ENCODE peak calls at places on chromosomes 6 and 20, in four cellular contexts. K is NT2/D1, L is IMR-90, H is left ventricle myocardium inferior. S is an unnamed sample. For H3K36me3 and H3K4me1, the result is how much of the 10 kb centered on the place peaks cover.

GRCh38 chr6:76684881-76685280 is 612.4 kb upstream of the IMPG1 start:
- DNase-seq in L (peak), H (no peak), K (peak), S (no peak)

GRCh38 chr6:116876635-116877611 is at the start of gene RFX6:
- DNase-seq in K (no peak), H (no peak), L (no peak), S (no peak)

GRCh38 chr6:1903780-1904493 is 294.2 kb downstream of the FOXC1 start:
- DNase-seq in L (no peak), H (no peak), K (no peak), S (no peak)

GRCh38 chr6:100255701-100256100 is 209.0 kb downstream of the SIM1 start:
- DNase-seq in L (no peak), K (no peak), H (no peak), S (no peak)

GRCh38 chr6:147508073-147508870 is at the start of gene SAMD5:
- DNase-seq in H (peak), L (peak), K (no peak), S (no peak)

GRCh38 chr6:25359191-25359861 is 80.2 kb downstream of the CARMIL1 start:
- DNase-seq in K (no peak), L (peak), H (peak), S (no peak)

GRCh38 chr20:4726710-4727391 is 5.1 kb downstream of the PRND start:
- DNase-seq in L (peak), H (no peak), K (no peak), S (no peak)

GRCh38 chr6:102670756-102671155 is 1277.2 kb downstream of the GRIK2 start:
- DNase-seq in H (no peak), K (no peak), L (no peak), S (no peak)

GRCh38 chr6:139030539-139030938 is 2.0 kb downstream of the ABRACL start:
- DNase-seq in H (no peak), L (no peak), K (no peak), S (no peak)

GRCh38 chr20:8067082-8067481 is 47.5 kb upstream of the TMX4 start:
- DNase-seq in H (no peak), K (no peak), L (no peak), S (no peak)

GRCh38 chr6:158328446-158328845 is 16.2 kb downstream of the TULP4 start:
- DNase-seq in L (no peak), K (no peak), H (no peak), S (no peak)

GRCh38 chr6:151044465-151045441 is 179.3 kb downstream of the MTHFD1L start:
- DNase-seq in H (peak), K (no peak), L (peak), S (peak)

GRCh38 chr6:209432-210103 is 82.7 kb upstream of the DUSP22 start:
- DNase-seq in H (no peak), K (no peak), L (no peak), S (no peak)

GRCh38 chr6:87697581-87698552 is 4.2 kb downstream of the AKIRIN2 start:
- DNase-seq in K (no peak), L (peak), H (no peak), S (no peak)

GRCh38 chr6:146578054-146578453 is 20.7 kb upstream of the ADGB start:
- DNase-seq in H (no peak), L (peak), K (no peak), S (no peak)

GRCh38 chr6:136767103-136767502 is 25.2 kb downstream of the MAP3K5 start:
- DNase-seq in H (no peak), L (no peak), K (no peak), S (no peak)

GRCh38 chr6:157954150-157955117 is 27.2 kb upstream of the SYNJ2 start:
- DNase-seq in H (no peak), K (no peak), L (peak), S (no peak)

GRCh38 chr6:69827491-69827890 is 30.7 kb upstream of the LMBRD1 start:
- DNase-seq in H (no peak), K (no peak), L (peak), S (no peak)

GRCh38 chr6:3022765-3023662 is 23.3 kb downstream of the NQO2 start:
- DNase-seq in K (no peak), L (no peak), H (no peak), S (no peak)

GRCh38 chr20:29408034-29408695 is 1849.3 kb upstream of the DEFB115 start:
- DNase-seq in L (no peak), H (no peak), K (no peak), S (no peak)

GRCh38 chr6:3776881-3777507 is 25.5 kb upstream of the PXDC1 start:
- DNase-seq in H (no peak), L (no peak), K (no peak), S (no peak)

GRCh38 chr6:98343004-98343403 is 491.4 kb upstream of the POU3F2 start:
- DNase-seq in H (no peak), K (no peak), L (no peak), S (no peak)

GRCh38 chr6:117072781-117073180 is 192.6 kb upstream of the VGLL2 start:
- DNase-seq in K (peak), L (no peak), H (no peak), S (no peak)

GRCh38 chr6:26412954-26413353 is 10.9 kb downstream of the BTN3A1 start:
- DNase-seq in K (no peak), H (no peak), L (no peak), S (no peak)

GRCh38 chr6:26415036-26415614 is 13.1 kb downstream of the BTN3A1 start:
- DNase-seq in H (no peak), L (no peak), K (no peak), S (no peak)

GRCh38 chr6:26414281-26414680 is 12.2 kb downstream of the BTN3A1 start:
- DNase-seq in K (no peak), H (no peak), L (no peak), S (no peak)

GRCh38 chr6:26416288-26416687 is 14.2 kb downstream of the BTN3A1 start:
- DNase-seq in H (no peak), L (no peak), K (no peak), S (no peak)

DNA sequence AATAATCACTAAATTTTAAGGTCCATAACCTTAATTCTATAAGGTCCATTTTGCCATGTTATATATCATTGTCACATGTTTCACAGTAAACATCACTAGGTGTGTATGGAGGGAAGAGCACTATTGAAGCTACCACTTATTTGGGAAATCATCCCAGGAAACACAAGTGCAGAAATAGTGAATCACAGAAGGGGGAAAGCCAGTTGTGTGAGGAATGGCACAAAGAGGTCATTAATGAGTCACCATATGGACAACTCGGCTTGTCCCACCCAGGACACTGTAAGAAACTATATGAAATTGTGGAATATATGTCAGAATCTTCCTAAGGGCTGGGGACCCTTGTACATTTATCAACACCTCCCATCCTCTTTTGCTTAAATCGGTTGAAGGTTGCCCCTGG is 13.7 kb downstream of the BTN3A1 start:
- DNase-seq in H (no peak), K (no peak), L (peak), S (no peak)
- H3K4me3 ChIP-seq in H (no peak), K (no peak), L (no peak), S (no peak)

DNA sequence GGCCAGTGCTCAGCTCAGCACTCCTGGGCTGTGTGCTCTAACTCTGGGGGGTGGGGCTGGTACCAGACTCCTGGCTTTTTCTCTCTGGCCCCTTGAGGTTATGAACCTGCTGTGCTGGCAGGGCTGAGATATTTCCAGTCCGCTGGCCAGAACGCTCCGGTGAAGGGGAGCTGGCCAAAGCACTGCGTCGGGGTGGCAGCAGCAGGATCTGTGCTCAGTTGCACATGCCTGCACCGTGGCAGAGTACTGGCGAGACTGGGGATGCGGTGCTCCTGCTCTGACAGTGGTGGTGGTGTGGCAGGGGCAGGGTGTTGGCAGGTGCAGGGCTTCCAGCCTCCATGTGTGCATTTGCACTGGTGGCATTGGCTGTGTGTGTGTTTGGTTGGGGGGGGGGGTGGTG is 374.4 kb downstream of the PHF3 start:
- DNase-seq in K (no peak), H (no peak), L (no peak), S (no peak)
- H3K36me3 ChIP-seq in K (under half), H (under half), L (under half), S (under half)

DNA sequence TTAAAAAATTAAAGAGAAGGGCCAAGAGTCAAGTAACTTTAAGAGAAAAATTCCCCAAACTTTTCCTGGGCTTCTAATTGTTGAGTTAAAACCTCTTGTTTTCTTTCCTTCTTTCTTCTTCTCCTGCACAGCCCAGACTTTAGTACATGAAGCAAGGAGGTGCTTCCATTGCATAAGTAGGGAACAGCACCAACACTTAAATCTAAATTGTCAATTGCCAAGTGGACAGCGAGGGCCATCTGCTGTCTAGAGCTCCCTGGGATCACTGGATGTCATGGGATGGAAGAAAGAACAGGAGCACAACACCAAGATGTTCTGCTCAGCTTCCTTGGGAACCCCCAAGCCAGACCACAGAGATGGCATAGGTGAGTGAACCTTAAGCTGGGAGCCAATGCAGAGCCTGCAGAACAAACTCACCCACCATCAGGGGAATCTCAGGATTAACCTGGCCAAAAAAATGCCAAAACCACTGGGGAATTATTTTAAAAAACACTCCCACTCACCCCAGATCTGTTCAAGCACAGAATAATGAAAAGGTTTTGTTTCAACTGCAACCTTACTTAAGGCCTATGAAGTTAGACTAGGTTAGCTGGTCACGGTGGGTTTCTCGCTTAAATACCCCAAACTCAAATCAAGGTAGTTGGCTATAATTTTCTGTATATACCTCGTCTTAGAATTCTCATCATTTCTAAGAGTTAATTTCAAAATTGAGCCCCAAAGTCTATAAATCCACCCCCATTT is 67.8 kb downstream of the TNFRSF21 start:
- DNase-seq in L (no peak), K (no peak), H (no peak), S (no peak)
- H3K4me1 ChIP-seq in L (under half), K (under half), H (under half), S (under half)

DNA sequence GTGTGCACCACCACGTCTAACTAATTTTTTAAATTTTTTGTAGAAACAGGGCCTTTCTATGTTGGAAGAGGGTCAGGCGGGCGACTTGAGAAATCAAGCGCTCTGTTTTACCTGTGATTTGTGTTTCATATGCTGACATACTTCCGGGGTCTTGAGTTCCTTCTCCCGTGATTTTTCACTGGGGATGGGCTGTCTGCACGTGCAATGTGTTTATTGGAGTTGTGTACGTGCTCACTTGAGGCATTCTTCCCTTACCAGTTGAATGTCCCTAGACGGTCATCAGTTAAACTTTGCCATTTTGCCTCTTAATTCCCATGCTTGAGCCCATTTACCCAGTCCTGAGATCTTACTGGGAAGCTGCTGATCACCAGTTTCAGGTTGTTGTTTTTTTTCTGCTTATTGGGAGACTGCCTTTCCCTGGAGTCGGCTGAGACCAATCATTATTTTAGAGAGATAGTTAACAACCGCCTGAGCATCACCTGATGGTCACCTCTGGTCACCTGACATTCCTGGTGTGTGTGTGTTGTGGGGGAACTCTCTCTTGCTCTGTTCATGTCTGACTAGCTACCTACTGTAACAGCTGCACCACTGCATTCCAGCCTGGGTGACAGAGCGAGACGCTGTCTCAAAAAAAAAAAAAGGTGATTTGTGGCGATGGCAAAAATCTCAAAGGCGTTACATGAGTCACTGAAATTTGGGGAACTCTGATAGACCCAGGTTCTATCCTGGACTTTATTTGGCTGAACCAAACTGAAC is 34.8 kb upstream of the NCOA3 start:
- DNase-seq in L (no peak), H (no peak), K (no peak), S (no peak)
- H3K4me3 ChIP-seq in L (no peak), H (no peak), K (no peak), S (no peak)

DNA sequence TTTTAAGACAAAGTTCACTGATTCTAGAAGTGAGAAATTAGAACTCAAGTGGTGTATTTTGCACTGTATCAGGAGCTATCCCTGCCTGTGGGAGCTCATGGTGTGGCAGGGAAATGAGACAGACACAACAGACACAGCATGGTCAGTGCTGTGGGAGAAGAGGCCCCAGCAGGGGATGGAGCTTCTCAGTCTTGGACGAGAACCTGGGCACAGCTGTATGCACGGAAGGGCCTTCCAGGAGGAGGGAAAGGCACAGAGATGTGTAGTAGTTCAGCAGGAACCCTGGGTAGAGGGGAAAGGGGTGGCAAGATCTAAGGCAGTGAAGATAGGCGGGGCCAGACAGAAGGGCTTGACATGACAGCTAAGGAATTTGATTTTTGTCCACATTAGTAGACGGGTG is 48.8 kb upstream of the KIF25 start:
- DNase-seq in H (no peak), L (no peak), K (no peak), S (no peak)
- H3K36me3 ChIP-seq in H (half or more), L (under half), K (half or more), S (under half)

GRCh38 chr20:36855241-36855657 is 20.7 kb upstream of the TLDC2 start:
- DNase-seq in L (no peak), K (no peak), H (no peak), S (no peak)
- H3K4me1 ChIP-seq in L (under half), K (under half), H (half or more), S (under half)

DNA sequence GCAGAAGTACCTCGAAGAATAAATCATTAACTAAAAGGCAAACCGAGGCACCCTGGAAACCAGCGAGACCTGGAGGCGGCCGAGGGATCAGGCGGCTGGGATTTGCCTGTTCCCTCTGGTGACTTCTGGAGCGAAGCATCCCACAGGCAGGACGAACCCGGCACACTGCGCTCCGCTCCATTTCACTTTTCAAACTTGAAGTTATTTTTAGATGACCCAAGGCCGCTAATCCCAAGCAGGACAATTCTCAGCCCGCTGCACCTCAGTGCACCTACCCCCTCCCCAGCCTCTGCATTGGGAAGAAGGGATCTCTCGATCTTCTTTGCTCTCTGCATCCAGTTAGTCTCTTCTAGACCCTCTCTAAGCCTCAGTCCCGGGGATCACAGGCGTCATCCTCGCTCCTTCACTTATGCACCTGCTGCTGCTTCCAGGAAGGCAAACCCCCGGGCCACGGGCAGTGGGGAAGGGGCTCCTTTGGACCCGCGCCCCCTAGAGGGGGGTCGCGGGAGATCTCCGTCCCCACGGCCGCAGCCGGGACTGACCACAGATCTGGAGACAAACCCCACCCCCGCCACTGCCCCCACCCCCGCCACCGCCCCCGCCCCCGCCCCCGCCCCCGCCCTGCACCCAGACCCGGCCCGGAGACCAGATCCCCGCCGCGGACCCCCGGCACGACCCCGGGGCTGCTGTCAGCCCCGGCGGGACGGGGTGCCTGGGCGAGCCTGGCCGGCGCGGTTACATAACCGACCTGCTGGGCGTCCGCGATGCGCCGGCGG is 636 bp downstream of the RCAN2 start:
- DNase-seq in H (peak), L (no peak), K (no peak), S (no peak)
- H3K4me3 ChIP-seq in H (peak), L (peak), K (peak), S (peak)

GRCh38 chr20:34090645-34091044 is 21.4 kb downstream of the EIF2S2 start:
- DNase-seq in L (no peak), H (no peak), K (no peak), S (no peak)
- H3K36me3 ChIP-seq in L (half or more), H (half or more), K (half or more), S (half or more)

DNA sequence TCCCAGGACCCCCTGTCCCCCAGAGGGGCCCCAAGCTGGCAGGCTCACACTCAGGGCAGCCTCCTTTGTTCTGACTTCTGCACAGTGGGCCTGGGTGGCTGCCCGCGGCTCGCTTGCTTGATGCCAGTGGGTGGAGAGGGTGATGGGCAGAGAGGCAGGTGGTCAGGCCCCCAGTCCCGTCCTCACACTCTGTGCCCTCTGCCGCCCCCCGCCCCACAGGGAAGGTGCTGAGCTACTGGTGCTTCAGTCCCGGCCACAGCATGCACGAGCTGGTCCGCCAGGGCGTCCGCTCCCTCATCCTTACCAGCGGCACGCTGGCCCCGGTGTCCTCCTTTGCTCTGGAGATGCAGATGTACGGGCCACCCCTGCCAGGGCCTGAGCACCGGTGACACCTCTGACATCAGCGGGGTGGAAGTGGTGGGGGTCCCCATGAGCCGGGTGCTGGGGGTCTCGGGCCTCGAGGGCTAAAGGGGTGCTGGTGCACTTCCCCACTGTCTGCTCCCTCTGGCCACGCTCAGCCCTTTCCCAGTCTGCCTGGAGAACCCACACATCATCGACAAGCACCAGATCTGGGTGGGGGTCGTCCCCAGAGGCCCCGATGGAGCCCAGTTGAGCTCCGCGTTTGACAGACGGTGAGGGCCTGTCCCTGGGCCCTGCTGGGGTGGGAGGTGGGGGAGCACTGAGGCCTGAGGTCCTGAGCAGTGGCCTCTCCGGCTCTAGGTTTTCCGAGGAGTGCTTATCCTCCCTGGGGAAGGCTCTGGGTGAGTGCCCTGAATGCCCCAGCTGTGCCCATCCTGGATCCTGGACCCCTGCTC is 8.8 kb upstream of the TNFRSF6B start:
- DNase-seq in H (no peak), K (no peak), L (no peak), S (no peak)
- H3K4me1 ChIP-seq in H (half or more), K (under half), L (under half), S (under half)